ENCODE peak calls at places on chromosome 5, in four cellular contexts. U is foreskin fibroblast, I is H1, R is BE2C. G is an unnamed sample.

GRCh38 chr5:173383711-173384110 is 55.5 kb upstream of the STC2 start:
- DNase-seq in U (no peak), I (no peak), R (no peak), G (peak; percentile 6)

GRCh38 chr5:80591352-80591751 is 21.3 kb upstream of the ANKRD34B start:
- DNase-seq in U (no peak), I (no peak), R (no peak), G (no peak)

GRCh38 chr5:83473344-83474169 is 2.0 kb downstream of the VCAN start:
- DNase-seq in U (peak; percentile 99), I (peak; percentile 100), R (peak; percentile 88), G (peak; percentile 99)

GRCh38 chr5:54838843-54839242 is 146.6 kb downstream of the ESM1 start:
- DNase-seq in U (no peak), I (no peak), R (peak; percentile 37), G (no peak)

GRCh38 chr5:88063813-88064212 is 204.8 kb downstream of the TMEM161B start:
- DNase-seq in U (no peak), I (no peak), R (no peak), G (no peak)

GRCh38 chr5:114363837-114364236 is 2.0 kb downstream of the KCNN2 start:
- DNase-seq in U (peak; percentile 4), I (no peak), R (no peak), G (no peak)

GRCh38 chr5:141637266-141637692 is 482 bp downstream of the RELL2 start:
- DNase-seq in U (no peak), I (no peak), R (peak; percentile 60), G (no peak)

GRCh38 chr5:126481243-126481642 is 58.0 kb downstream of the GRAMD2B start:
- DNase-seq in U (peak; percentile 41), I (no peak), R (no peak), G (peak; percentile 67)

GRCh38 chr5:173392172-173392571 is 64.0 kb upstream of the STC2 start:
- DNase-seq in U (no peak), I (no peak), R (no peak), G (no peak)

GRCh38 chr5:1134478-1134877 is 22.6 kb upstream of the SLC12A7 start:
- DNase-seq in U (no peak), I (no peak), R (no peak), G (no peak)

GRCh38 chr5:60810438-60811085 is 33.5 kb downstream of the ELOVL7 start:
- DNase-seq in U (peak; percentile 2), I (no peak), R (no peak), G (peak; percentile 12)

GRCh38 chr5:155307219-155307618 is 293.7 kb downstream of the KIF4B start:
- DNase-seq in U (no peak), I (no peak), R (no peak), G (no peak)

GRCh38 chr5:23820764-23821471 is 313.5 kb downstream of the PRDM9 start:
- DNase-seq in U (peak; percentile 37), I (no peak), R (no peak), G (peak; percentile 18)

GRCh38 chr5:112862085-112862484 is 998 bp downstream of the SRP19 start:
- DNase-seq in U (no peak), I (no peak), R (peak; percentile 32), G (no peak)

GRCh38 chr5:8470489-8470888 is 601.5 kb downstream of the MTRR start:
- DNase-seq in U (no peak), I (no peak), R (no peak), G (no peak)

GRCh38 chr5:172102913-172103629 is 85.0 kb downstream of the STK10 start:
- DNase-seq in U (peak; percentile 97), I (no peak), R (no peak), G (peak; percentile 95)

GRCh38 chr5:1244976-1245375 is 19.8 kb downstream of the SLC6A18 start:
- DNase-seq in U (no peak), I (no peak), R (no peak), G (no peak)

GRCh38 chr5:63125862-63126261 is 547.2 kb downstream of the LRRC70 start:
- DNase-seq in U (peak; percentile 5), I (peak; percentile 17), R (no peak), G (peak; percentile 30)

GRCh38 chr5:72920690-72921089 is 35.2 kb upstream of the FCHO2 start:
- DNase-seq in U (peak; percentile 55), I (no peak), R (no peak), G (peak; percentile 26)
- TF ChIP-seq CTCF in U (no peak), I (peak; percentile 32), R (peak; percentile 22), G (peak; percentile 39)

GRCh38 chr5:150757087-150757649 is 1.6 kb downstream of the DCTN4 start:
- DNase-seq in U (no peak), I (no peak), R (no peak), G (no peak)
- H3K4me3 ChIP-seq in U (peak overlapping the region; percentile 82), I (no peak overlapping the region), R (peak overlapping the region; percentile 83), G (peak overlapping the region; percentile 86)

GRCh38 chr5:36683821-36684434 is 77.5 kb downstream of the SLC1A3 start:
- DNase-seq in U (peak; percentile 97), I (no peak), R (peak; percentile 20), G (peak; percentile 99)

GRCh38 chr5:36679609-36680008 is 73.2 kb downstream of the SLC1A3 start:
- DNase-seq in U (no peak), I (no peak), R (no peak), G (no peak)

GRCh38 chr5:36675244-36675643 is 68.8 kb downstream of the SLC1A3 start:
- DNase-seq in U (no peak), I (no peak), R (no peak), G (no peak)

GRCh38 chr5:36682499-36682898 is 76.1 kb downstream of the SLC1A3 start:
- DNase-seq in U (no peak), I (no peak), R (no peak), G (no peak)

DNA sequence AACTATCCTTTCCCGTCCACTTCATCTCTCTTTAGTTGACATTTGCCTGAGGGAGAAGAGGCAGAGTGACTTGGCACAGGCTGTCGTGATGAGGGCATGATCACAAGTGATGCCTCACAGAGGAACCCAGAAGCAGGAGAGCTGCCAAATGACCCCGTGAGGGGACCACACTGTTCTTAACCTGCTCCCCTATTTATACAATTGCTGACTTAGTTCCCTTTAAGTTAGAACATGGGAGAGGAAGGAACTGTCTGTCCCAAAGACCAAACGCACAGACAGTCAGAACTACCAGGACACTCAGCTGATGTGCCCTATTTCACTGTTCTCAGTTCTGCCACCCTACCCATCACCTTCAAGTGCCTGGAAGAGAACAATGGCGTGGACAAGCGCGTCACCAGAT is 73.7 kb downstream of the SLC1A3 start:
- DNase-seq in U (no peak), I (no peak), R (no peak), G (no peak)
- TF ChIP-seq CTCF in U (no peak), I (no peak), R (no peak), G (no peak)

GRCh38 chr5:179319123-179319522 is 26.1 kb downstream of the ADAMTS2 start:
- DNase-seq in U (no peak), I (no peak), R (no peak), G (no peak)
- H3K4me3 ChIP-seq in U (no peak overlapping the region), I (no peak overlapping the region), R (no peak overlapping the region), G (no peak overlapping the region)

GRCh38 chr5:153480401-153480800 is 10.1 kb upstream of the GRIA1 start:
- DNase-seq in U (peak; percentile 54), I (no peak), R (no peak), G (peak; percentile 48)

DNA sequence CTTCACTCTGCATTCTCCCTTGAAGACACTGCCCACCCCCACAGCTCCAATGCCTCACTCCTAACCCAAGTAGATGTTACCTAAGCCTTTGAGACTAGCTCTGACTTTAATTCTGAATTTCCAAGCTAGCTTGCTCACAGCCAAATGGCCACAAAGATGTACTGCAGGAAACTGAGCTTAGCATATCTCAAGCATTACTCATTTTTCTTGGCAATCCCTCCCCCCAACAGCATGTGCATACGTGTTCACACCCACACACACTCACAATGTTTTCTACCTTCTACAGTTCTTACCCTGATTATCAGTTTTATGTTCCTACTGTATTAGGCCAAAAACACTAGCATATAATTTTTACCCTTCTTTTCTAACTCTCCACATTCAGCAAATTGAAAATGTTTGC is 13.7 kb upstream of the GRIA1 start:
- DNase-seq in U (peak; percentile 88), I (no peak), R (no peak), G (peak; percentile 79)
- TF ChIP-seq CTCF in U (peak; percentile 27), I (peak; percentile 44), R (no peak), G (peak; percentile 39)

GRCh38 chr5:139575751-139576150 is 14.6 kb downstream of the UBE2D2 start:
- DNase-seq in U (no peak), I (no peak), R (no peak), G (no peak)

GRCh38 chr5:139578348-139578724 is 17.2 kb downstream of the UBE2D2 start:
- DNase-seq in U (no peak), I (no peak), R (no peak), G (no peak)

GRCh38 chr5:139574641-139575312 is 13.6 kb downstream of the UBE2D2 start:
- DNase-seq in U (peak; percentile 63), I (no peak), R (peak; percentile 30), G (peak; percentile 41)

GRCh38 chr5:139575313-139575646 is 14.1 kb downstream of the UBE2D2 start:
- DNase-seq in U (no peak), I (no peak), R (no peak), G (no peak)

DNA sequence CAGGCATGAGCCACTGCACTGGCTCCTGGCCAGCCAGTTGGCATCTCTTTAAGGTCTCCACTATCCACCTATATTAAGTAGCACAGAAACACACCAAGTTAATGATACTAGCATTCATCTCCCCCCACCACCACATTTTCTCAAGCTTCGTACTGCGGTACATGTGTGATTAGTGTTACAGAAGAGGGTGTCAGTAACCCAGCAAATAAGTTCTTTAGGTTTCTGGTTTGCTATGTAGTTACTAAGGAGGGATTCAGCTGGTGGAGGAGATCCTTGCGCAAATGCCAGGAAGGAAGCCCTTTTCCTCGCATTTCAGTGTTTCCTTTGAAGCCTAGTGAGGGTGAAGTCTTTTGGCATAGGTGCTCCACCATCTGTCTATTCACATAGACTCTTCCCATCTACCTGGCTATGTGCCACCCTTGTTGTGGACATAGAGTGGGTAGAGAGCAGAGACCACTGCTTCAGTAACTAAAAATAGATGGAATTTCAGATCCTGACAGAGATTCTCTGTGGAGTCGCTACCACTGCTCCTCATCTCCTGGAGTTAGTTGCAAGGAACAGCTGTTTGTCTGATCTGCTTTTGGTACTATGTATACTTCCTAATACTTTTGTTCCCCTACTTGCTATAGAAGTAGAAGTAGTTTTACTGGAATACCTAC is 16.7 kb downstream of the UBE2D2 start:
- DNase-seq in U (no peak), I (no peak), R (no peak), G (no peak)
- H3K4me3 ChIP-seq in U (no peak overlapping the region), I (no peak overlapping the region), R (no peak overlapping the region), G (no peak overlapping the region)

GRCh38 chr5:66241136-66241825 is 97.2 kb downstream of the SREK1 start:
- DNase-seq in U (no peak), I (no peak), R (no peak), G (no peak)

GRCh38 chr5:66242050-66242449 is 98.0 kb downstream of the SREK1 start:
- DNase-seq in U (no peak), I (no peak), R (no peak), G (no peak)

GRCh38 chr5:66234241-66234640 is 90.1 kb downstream of the SREK1 start:
- DNase-seq in U (no peak), I (no peak), R (no peak), G (no peak)

GRCh38 chr5:66238435-66238834 is 94.3 kb downstream of the SREK1 start:
- DNase-seq in U (no peak), I (no peak), R (no peak), G (no peak)

GRCh38 chr5:66239034-66239433 is 94.9 kb downstream of the SREK1 start:
- DNase-seq in U (no peak), I (no peak), R (no peak), G (no peak)
- TF ChIP-seq CTCF in U (no peak), I (peak; percentile 53), R (peak; percentile 57), G (no peak)